ENCODE peak calls at places on chromosome 20, in five cellular contexts. S is mammary epithelial cell, W is breast epithelium, C is GM23248, K is H9. P is an unnamed sample.

GRCh38 chr20:35709269-35709668 is 10.1 kb downstream of the ROMO1 start:
- DNase-seq in S (no peak), W (no peak), C (no peak), K (no peak), P (no peak)

GRCh38 chr20:63519765-63520593 is 586 bp upstream of the PPDPF start:
- DNase-seq in S (peak; percentile 61), W (peak; percentile 50), C (peak; percentile 74), K (peak; percentile 80), P (peak; percentile 52)

GRCh38 chr20:62219992-62220665 is at the start of gene HRH3:
- DNase-seq in S (no peak), W (no peak), C (peak; percentile 52), K (peak; percentile 82), P (no peak)

GRCh38 chr20:58651548-58651822 is 402 bp downstream of the STX16 start:
- DNase-seq in S (no peak), W (no peak), C (no peak), K (no peak), P (no peak)

GRCh38 chr20:1835126-1835525 is 60.1 kb upstream of the SIRPA start:
- DNase-seq in S (no peak), W (no peak), C (no peak), K (no peak), P (no peak)

GRCh38 chr20:19823971-19824370 is 65.9 kb downstream of the RIN2 start:
- DNase-seq in S (no peak), W (no peak), C (no peak), K (no peak), P (no peak)

GRCh38 chr20:49825521-49826033 is 12.9 kb downstream of the SLC9A8 start:
- DNase-seq in S (no peak), W (no peak), C (no peak), K (peak; percentile 38), P (no peak)

GRCh38 chr20:1215386-1216170 is 10.3 kb upstream of the RAD21L1 start:
- DNase-seq in S (no peak), W (no peak), C (no peak), K (no peak), P (no peak)

GRCh38 chr20:53555081-53555480 is 38.6 kb downstream of the ZNF217 start:
- DNase-seq in S (no peak), W (no peak), C (no peak), K (no peak), P (no peak)

GRCh38 chr20:5135363-5136012 is 8.7 kb downstream of the CDS2 start:
- DNase-seq in S (no peak), W (no peak), C (no peak), K (no peak), P (no peak)

GRCh38 chr20:53819973-53820451 is 226.4 kb upstream of the ZNF217 start:
- DNase-seq in S (peak; percentile 40), W (peak; percentile 39), C (no peak), K (no peak), P (no peak)

GRCh38 chr20:58759947-58760346 is 67.3 kb downstream of the NPEPL1 start:
- DNase-seq in S (no peak), W (no peak), C (no peak), K (peak; percentile 9), P (peak; percentile 18)

GRCh38 chr20:12072221-12072944 is 154.7 kb downstream of the BTBD3 start:
- DNase-seq in S (no peak), W (no peak), C (no peak), K (no peak), P (no peak)

GRCh38 chr20:21154692-21155091 is 28.8 kb downstream of the KIZ start:
- DNase-seq in S (no peak), W (no peak), C (no peak), K (no peak), P (no peak)

GRCh38 chr20:21147593-21147992 is 21.7 kb downstream of the KIZ start:
- DNase-seq in S (peak; percentile 64), W (no peak), C (peak; percentile 63), K (no peak), P (no peak)

GRCh38 chr20:21149344-21149743 is 23.5 kb downstream of the KIZ start:
- DNase-seq in S (no peak), W (no peak), C (no peak), K (peak; percentile 37), P (no peak)

GRCh38 chr20:21155268-21155667 is 29.4 kb downstream of the KIZ start:
- DNase-seq in S (no peak), W (no peak), C (no peak), K (no peak), P (no peak)

GRCh38 chr20:21151791-21152190 is 25.9 kb downstream of the KIZ start:
- DNase-seq in S (no peak), W (no peak), C (no peak), K (no peak), P (no peak)
- H3K4me1 ChIP-seq in S (no peaks in the 10 kb centered on the region), W (no peaks in the 10 kb centered on the region), C (peaks cover 18% of the 10 kb centered on the region), K (no peaks in the 10 kb centered on the region), P (peaks cover 10% of the 10 kb centered on the region)

GRCh38 chr20:23634044-23634801 is 3.5 kb downstream of the CST3 start:
- DNase-seq in S (no peak), W (no peak), C (no peak), K (no peak), P (no peak)

GRCh38 chr20:23636908-23637281 is 860 bp downstream of the CST3 start:
- DNase-seq in S (no peak), W (no peak), C (no peak), K (no peak), P (no peak)

GRCh38 chr20:23632711-23633573 is 4.8 kb downstream of the CST3 start:
- DNase-seq in S (no peak), W (no peak), C (no peak), K (no peak), P (no peak)

GRCh38 chr20:23636182-23636907 is 1.4 kb downstream of the CST3 start:
- DNase-seq in S (no peak), W (no peak), C (peak; percentile 46), K (no peak), P (no peak)

GRCh38 chr20:23634985-23635767 is 2.6 kb downstream of the CST3 start:
- DNase-seq in S (no peak), W (peak; percentile 96), C (peak; percentile 32), K (no peak), P (no peak)
- H3K4me1 ChIP-seq in S (peaks cover 35% of the 10 kb centered on the region), W (peaks cover 7% of the 10 kb centered on the region), C (peaks cover 17% of the 10 kb centered on the region), K (peaks cover 2% of the 10 kb centered on the region), P (peaks cover 12% of the 10 kb centered on the region)

DNA sequence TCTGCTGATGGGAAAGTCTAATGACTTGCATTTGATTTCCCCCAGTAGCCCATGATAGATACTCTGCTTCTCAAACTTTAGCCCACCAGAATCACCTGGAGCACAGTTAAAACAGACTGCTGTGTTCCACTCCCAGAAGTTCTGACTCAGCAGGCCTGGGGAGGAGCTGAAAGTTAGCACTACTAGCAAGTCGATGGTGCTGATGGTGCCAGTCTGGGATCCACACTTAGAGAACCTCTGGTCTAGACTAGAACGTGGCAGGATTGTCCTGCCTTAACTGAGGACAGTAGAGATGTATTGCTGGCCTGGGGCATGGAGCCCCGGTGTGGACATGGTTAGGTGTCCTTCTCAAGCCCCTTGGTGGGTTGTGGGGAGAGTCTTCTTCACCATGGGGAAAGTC is 8.7 kb downstream of the TOX2 start:
- DNase-seq in S (no peak), W (no peak), C (peak; percentile 14), K (no peak), P (no peak)
- H3K4me1 ChIP-seq in S (peaks cover 13% of the 10 kb centered on the region), W (peaks cover 5% of the 10 kb centered on the region), C (peaks cover 14% of the 10 kb centered on the region), K (no peaks in the 10 kb centered on the region), P (peaks cover 63% of the 10 kb centered on the region)

GRCh38 chr20:45950330-45950646 is 15.8 kb downstream of the PCIF1 start:
- DNase-seq in S (no peak), W (no peak), C (no peak), K (no peak), P (no peak)

GRCh38 chr20:45947110-45947866 is 12.8 kb downstream of the PCIF1 start:
- DNase-seq in S (no peak), W (no peak), C (no peak), K (no peak), P (peak; percentile 42)

GRCh38 chr20:45948261-45948733 is 13.8 kb downstream of the PCIF1 start:
- DNase-seq in S (no peak), W (no peak), C (no peak), K (no peak), P (no peak)

GRCh38 chr20:45949542-45950329 is 15.3 kb downstream of the PCIF1 start:
- DNase-seq in S (no peak), W (no peak), C (no peak), K (no peak), P (peak; percentile 40)

DNA sequence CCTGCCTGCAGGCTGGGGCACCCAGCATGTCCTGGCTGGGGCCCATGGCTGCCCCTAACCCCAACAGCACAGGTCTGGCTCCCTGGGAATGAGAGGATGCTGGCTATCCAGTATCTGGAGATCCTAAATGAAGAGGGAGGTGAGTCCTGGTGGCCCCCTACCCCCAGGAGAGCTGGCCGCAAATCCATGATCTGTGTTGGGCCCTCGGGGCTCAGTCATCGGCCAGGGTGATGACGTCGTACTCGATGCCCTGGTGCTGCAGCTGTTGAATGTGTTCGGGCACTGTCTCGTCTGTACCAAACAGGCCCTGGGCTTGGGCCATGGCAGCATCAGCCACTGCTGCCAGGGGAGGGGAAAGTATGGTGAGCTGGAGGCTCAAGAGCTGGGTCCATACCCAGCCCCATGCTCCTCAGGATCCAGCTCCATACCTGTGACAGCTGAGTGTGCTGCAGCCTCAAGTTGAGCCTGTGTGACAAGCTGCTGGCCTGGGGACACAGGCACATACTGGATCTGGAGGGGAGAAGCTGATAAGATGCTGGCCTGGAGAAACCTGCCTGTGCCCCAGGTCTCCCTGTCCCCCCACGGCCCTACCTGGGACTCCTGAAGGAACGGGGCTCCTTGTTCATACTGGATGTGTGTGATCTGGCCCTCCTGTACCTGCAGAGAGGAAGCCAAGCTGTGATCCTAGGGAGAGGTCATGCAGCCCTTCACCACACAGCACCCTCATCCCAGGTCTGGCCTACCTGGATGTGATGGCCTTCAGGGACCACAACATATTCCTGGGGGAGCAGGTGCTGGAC is 14.5 kb downstream of the PCIF1 start:
- DNase-seq in S (no peak), W (no peak), C (no peak), K (no peak), P (peak; percentile 40)
- H3K4me1 ChIP-seq in S (peaks cover 10% of the 10 kb centered on the region), W (no peaks in the 10 kb centered on the region), C (peaks cover 13% of the 10 kb centered on the region), K (no peaks in the 10 kb centered on the region), P (no peaks in the 10 kb centered on the region)

P was measured in SJSA1.